ENCODE peak calls at places on chromosomes 12 and 14, in four cellular contexts. D, E, C and X are unnamed samples.

GRCh38 chr12:57027805-57028153 is 11.4 kb upstream of the TAC3 start:
- DNase-seq in D (no peak), C (no peak), E (no peak), X (no peak)

GRCh38 chr14:71532349-71532748 is 399.9 kb upstream of the RGS6 start:
- DNase-seq in E (no peak), C (peak), D (peak), X (no peak)

GRCh38 chr12:114392909-114393308 is 13.0 kb downstream of the TBX5 start:
- DNase-seq in E (no peak), D (no peak), C (no peak), X (no peak)

GRCh38 chr12:25767613-25768012 is 190.9 kb upstream of the RASSF8 start:
- DNase-seq in E (no peak), D (peak), C (no peak), X (no peak)

GRCh38 chr14:77800814-77801213 is 905 bp downstream of the ADCK1 start:
- DNase-seq in E (no peak), C (no peak), D (no peak), X (no peak)

GRCh38 chr12:93184664-93185368 is 192.9 kb upstream of the NUDT4 start:
- DNase-seq in D (no peak), C (no peak), E (no peak), X (no peak)

GRCh38 chr14:66082009-66082408 is 404.2 kb upstream of the CCDC196 start:
- DNase-seq in D (no peak), C (no peak), E (no peak), X (no peak)

GRCh38 chr12:94299846-94300245 is 151.5 kb downstream of the PLXNC1 start:
- DNase-seq in D (no peak), E (no peak), C (no peak), X (no peak)

GRCh38 chr12:107622005-107622404 is 63.6 kb upstream of the PWP1 start:
- DNase-seq in C (peak), D (peak), E (no peak), X (peak)

GRCh38 chr12:100427078-100427477 is 46.6 kb upstream of the NR1H4 start:
- DNase-seq in C (no peak), D (peak), E (no peak), X (no peak)

GRCh38 chr12:11702959-11703358 is 53.5 kb downstream of the ETV6 start:
- DNase-seq in C (no peak), D (no peak), E (no peak), X (peak)

GRCh38 chr14:54768501-54768900 is 134.1 kb downstream of the GCH1 start:
- DNase-seq in E (no peak), D (peak), C (no peak), X (no peak)

GRCh38 chr12:129193263-129193871 is 340.1 kb downstream of the GLT1D1 start:
- DNase-seq in C (peak), D (no peak), E (no peak), X (no peak)

GRCh38 chr12:116201908-116202307 is 75.6 kb downstream of the MED13L start:
- DNase-seq in D (peak), E (no peak), C (no peak), X (no peak)

GRCh38 chr14:95901014-95901413 is 24.4 kb downstream of the TUNAR start:
- DNase-seq in E (no peak), C (no peak), D (peak), X (no peak)

GRCh38 chr14:105460616-105461015 is 14.0 kb upstream of the CRIP2 start:
- DNase-seq in E (no peak), D (no peak), C (no peak), X (no peak)

GRCh38 chr14:80772504-80772903 is 169.0 kb downstream of the CEP128 start:
- DNase-seq in C (no peak), D (no peak), E (no peak), X (no peak)

GRCh38 chr14:85934123-85934885 is 404.4 kb downstream of the FLRT2 start:
- DNase-seq in C (no peak), E (no peak), D (no peak), X (peak)

GRCh38 chr12:53324779-53325538 is 3.5 kb upstream of the AAAS start:
- DNase-seq in C (peak), E (peak), D (peak), X (peak)

GRCh38 chr14:76717508-76717907 is 43.8 kb upstream of the VASH1 start:
- DNase-seq in D (no peak), C (no peak), E (no peak), X (no peak)

GRCh38 chr12:96195845-96196451 is 1.8 kb downstream of the ELK3 start:
- DNase-seq in C (peak), E (no peak), D (peak), X (no peak)

GRCh38 chr14:24817638-24818053 is 183.7 kb upstream of the GZMB start:
- DNase-seq in E (peak), C (peak), D (peak), X (no peak)

GRCh38 chr12:92784795-92785562 is 82.2 kb downstream of the PLEKHG7 start:
- DNase-seq in D (peak), C (peak), E (peak), X (peak)

GRCh38 chr14:49044981-49045380 is 541.2 kb downstream of the RPS29 start:
- DNase-seq in E (no peak), D (no peak), C (no peak), X (no peak)

GRCh38 chr14:54480830-54481562 is 7.8 kb downstream of the GMFB start:
- DNase-seq in D (no peak), E (no peak), C (no peak), X (no peak)

GRCh38 chr12:10331642-10332239 is 24.1 kb downstream of the KLRD1 start:
- DNase-seq in E (peak), C (peak), D (peak), X (peak)

GRCh38 chr12:71804505-71804904 is 35.1 kb upstream of the TBC1D15 start:
- DNase-seq in D (no peak), E (no peak), C (peak), X (no peak)

GRCh38 chr12:127810026-127810425 is 456.9 kb upstream of the TMEM132C start:
- DNase-seq in D (no peak), C (no peak), E (no peak), X (no peak)

GRCh38 chr12:77469614-77470333 is 360.9 kb upstream of the NAV3 start:
- DNase-seq in E (no peak), D (no peak), C (no peak), X (no peak)

GRCh38 chr14:69852897-69853296 is 26.3 kb upstream of the SMOC1 start:
- DNase-seq in C (no peak), E (no peak), D (no peak), X (no peak)

GRCh38 chr14:20969336-20969735 is 14.0 kb downstream of the RNASE2 start:
- DNase-seq in D (no peak), C (no peak), E (no peak), X (no peak)
- TF ChIP-seq CTCF in D (no peak), C (no peak), E (no peak), X (no peak)

DNA sequence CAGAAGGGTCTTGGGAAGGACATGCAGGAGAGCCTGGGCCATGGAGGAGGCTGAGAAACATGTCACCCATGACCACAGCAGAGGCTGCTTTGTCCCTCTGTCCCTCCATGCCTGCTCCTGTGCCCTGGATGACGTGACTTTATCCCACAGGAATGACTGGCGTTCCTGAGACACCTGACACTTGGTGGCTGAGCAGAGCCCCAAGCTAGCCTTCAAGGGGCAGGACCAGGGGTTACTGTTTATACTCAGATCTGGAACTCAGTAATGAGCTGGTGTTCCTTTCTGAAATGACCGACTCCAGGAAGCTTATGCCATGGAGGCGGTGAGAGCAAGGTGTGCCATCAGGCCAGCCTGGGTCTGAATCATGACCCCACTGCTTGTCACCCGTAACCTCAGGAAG is 44.2 kb downstream of the ZFP36L1 start:
- DNase-seq in D (no peak), E (no peak), C (no peak), X (no peak)
- TF ChIP-seq CTCF in D (no peak), E (no peak), C (no peak), X (no peak)

GRCh38 chr14:33435911-33436310 is 497.2 kb downstream of the NPAS3 start:
- DNase-seq in C (no peak), E (no peak), D (peak), X (no peak)

GRCh38 chr14:33430414-33430813 is 491.7 kb downstream of the NPAS3 start:
- DNase-seq in C (no peak), D (no peak), E (no peak), X (no peak)

DNA sequence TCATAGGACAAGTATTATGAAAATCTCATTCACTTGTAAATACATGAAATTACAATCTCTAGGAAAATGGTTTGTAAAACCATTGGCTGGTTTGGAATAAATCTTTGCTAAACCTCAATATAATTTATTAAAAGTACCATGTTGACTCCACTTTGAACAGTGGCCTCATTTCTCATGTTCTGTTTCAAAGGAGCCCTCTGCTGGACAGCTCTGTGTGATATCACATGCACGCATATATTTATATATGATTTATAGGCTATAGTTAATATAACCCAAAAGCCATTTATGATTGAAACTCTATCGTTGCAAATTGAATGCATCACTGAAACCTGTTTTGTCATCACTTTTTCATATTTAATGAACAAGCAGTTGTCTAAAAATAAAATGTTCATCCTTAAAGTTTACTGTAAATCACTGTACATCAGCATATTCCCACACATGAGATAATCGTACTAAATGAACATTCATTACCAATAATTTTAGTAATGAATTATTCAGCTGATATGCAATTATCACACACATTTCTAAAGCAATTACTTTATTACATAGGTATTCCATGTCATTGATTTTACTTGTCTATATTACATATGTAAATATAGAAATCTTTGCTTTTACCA is 493.8 kb downstream of the NPAS3 start:
- DNase-seq in D (peak), E (peak), C (peak), X (no peak)
- TF ChIP-seq CTCF in D (peak), E (peak), C (peak), X (peak)

GRCh38 chr14:94748667-94749347 is 21.1 kb downstream of the GSC start:
- DNase-seq in D (no peak), E (peak), C (peak), X (no peak)
- TF ChIP-seq CTCF in D (no peak), E (no peak), C (peak), X (peak)

GRCh38 chr14:35384386-35385041 is 20.0 kb downstream of the NFKBIA start:
- DNase-seq in E (no peak), D (peak), C (no peak), X (no peak)
- TF ChIP-seq CTCF in E (no peak), D (peak), C (no peak), X (no peak)

GRCh38 chr12:110708917-110709316 is 20.0 kb upstream of the HVCN1 start:
- DNase-seq in C (no peak), E (no peak), D (no peak), X (no peak)

GRCh38 chr12:110705309-110705708 is 16.4 kb upstream of the HVCN1 start:
- DNase-seq in D (peak), C (no peak), E (no peak), X (no peak)

GRCh38 chr12:110702081-110702480 is 13.2 kb upstream of the HVCN1 start:
- DNase-seq in C (no peak), D (no peak), E (no peak), X (no peak)

GRCh38 chr12:110704231-110704630 is 15.3 kb upstream of the HVCN1 start:
- DNase-seq in C (no peak), E (no peak), D (no peak), X (no peak)

DNA sequence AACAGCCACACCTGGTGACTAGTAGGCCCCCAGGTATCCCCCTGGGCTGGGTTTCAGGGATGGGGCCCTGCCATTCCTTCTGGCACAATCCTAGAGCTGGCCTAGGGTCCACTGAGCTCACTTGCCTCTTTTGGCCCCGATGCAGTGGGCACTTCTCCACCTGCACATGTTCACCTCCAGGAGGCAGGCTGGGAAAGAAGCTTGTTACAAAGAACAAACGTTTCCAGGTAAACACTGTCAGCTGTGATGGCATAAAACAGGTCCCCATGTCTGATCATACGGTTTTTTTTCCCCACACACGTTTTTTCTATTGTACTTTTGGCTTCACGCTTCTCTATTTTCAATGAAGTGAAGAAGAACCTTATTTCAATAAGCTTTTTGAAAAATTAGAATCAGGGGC is 15.8 kb upstream of the HVCN1 start:
- DNase-seq in C (peak), D (no peak), E (no peak), X (peak)
- TF ChIP-seq CTCF in C (peak), D (no peak), E (no peak), X (peak)

GRCh38 chr12:124567035-124567672 is at the start of gene NCOR2:
- DNase-seq in E (no peak), D (no peak), C (peak), X (peak)

GRCh38 chr12:124567673-124568373 is 411 bp upstream of the NCOR2 start:
- DNase-seq in E (peak), C (no peak), D (peak), X (peak)

GRCh38 chr12:124565656-124566180 is 1.7 kb downstream of the NCOR2 start:
- DNase-seq in D (no peak), E (no peak), C (no peak), X (no peak)

GRCh38 chr12:124565071-124565491 is 2.3 kb downstream of the NCOR2 start:
- DNase-seq in E (no peak), D (no peak), C (peak), X (no peak)

GRCh38 chr12:124566181-124567034 is 1.0 kb downstream of the NCOR2 start:
- DNase-seq in E (peak), C (peak), D (peak), X (peak)
- TF ChIP-seq CTCF in E (peak), C (peak), D (peak), X (no peak)

DNA sequence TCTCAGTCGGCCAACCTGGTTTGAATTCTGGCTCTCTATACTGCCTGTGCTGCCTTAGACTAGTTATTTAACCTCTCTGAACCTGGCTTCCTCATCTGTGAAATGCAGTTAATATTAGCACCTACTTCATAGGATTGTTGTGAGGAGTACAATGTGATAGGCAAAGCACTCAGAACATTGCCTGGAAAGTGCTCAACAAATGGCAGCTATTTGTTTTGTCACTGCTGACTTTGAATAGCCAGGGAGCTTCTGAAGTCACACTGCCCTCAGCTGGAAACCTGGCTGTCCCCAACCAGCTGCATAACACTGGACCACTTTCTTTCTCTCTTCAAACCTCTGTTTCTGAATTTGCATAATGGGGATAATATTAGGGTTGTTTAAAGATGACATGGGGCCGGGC is 9.6 kb downstream of the TMEM30B start:
- DNase-seq in D (no peak), C (no peak), E (no peak), X (no peak)
- TF ChIP-seq CTCF in D (no peak), C (no peak), E (no peak), X (no peak)